ENCODE peak calls at places on chromosomes 4 and X, in five cellular contexts. One of them, this sample, is unnamed.

GRCh38 chr4:152398060-152398459 is 137.8 kb downstream of the FBXW7 start:
- DNase-seq in T1000: no peak
- DNase-seq in activated T-helper 9 cell treated with anti-CD3 and anti-CD28 coated beads, Interleukin-2, amount 50 U/mL, for 16 hours: no peak
- DNase-seq in activated naive CD4-positive, alpha-beta T cell treated with anti-CD3 and anti-CD28 coated beads for 36 hours: no peak
- DNase-seq in T-helper 9 cell: no peak
- DNase-seq in this sample: no peak

GRCh38 chr4:94455081-94455480 is 3.3 kb downstream of the PDLIM5 start:
- DNase-seq in T1000: no peak
- DNase-seq in activated T-helper 9 cell treated with anti-CD3 and anti-CD28 coated beads, Interleukin-2, amount 50 U/mL, for 16 hours: no peak
- DNase-seq in activated naive CD4-positive, alpha-beta T cell treated with anti-CD3 and anti-CD28 coated beads for 36 hours: no peak
- DNase-seq in T-helper 9 cell: no peak
- DNase-seq in this sample: no peak

GRCh38 chr4:55635282-55635681 is 816 bp downstream of the NMU start:
- DNase-seq in T1000: no peak
- DNase-seq in activated T-helper 9 cell treated with anti-CD3 and anti-CD28 coated beads, Interleukin-2, amount 50 U/mL, for 16 hours: no peak
- DNase-seq in activated naive CD4-positive, alpha-beta T cell treated with anti-CD3 and anti-CD28 coated beads for 36 hours: peak
- DNase-seq in T-helper 9 cell: no peak
- DNase-seq in this sample: no peak

GRCh38 chr4:147482281-147482680 is 1.4 kb downstream of the EDNRA start:
- DNase-seq in T1000: no peak
- DNase-seq in activated T-helper 9 cell treated with anti-CD3 and anti-CD28 coated beads, Interleukin-2, amount 50 U/mL, for 16 hours: no peak
- DNase-seq in activated naive CD4-positive, alpha-beta T cell treated with anti-CD3 and anti-CD28 coated beads for 36 hours: no peak
- DNase-seq in T-helper 9 cell: no peak
- DNase-seq in this sample: no peak

GRCh38 chr4:13656569-13656988 is 29.1 kb upstream of the BOD1L1 start:
- DNase-seq in T1000: peak
- DNase-seq in activated T-helper 9 cell treated with anti-CD3 and anti-CD28 coated beads, Interleukin-2, amount 50 U/mL, for 16 hours: peak
- DNase-seq in activated naive CD4-positive, alpha-beta T cell treated with anti-CD3 and anti-CD28 coated beads for 36 hours: peak
- DNase-seq in T-helper 9 cell: peak
- DNase-seq in this sample: peak

GRCh38 chr4:118783887-118784286 is 52.0 kb downstream of the SEC24D start:
- DNase-seq in T1000: no peak
- DNase-seq in activated T-helper 9 cell treated with anti-CD3 and anti-CD28 coated beads, Interleukin-2, amount 50 U/mL, for 16 hours: no peak
- DNase-seq in activated naive CD4-positive, alpha-beta T cell treated with anti-CD3 and anti-CD28 coated beads for 36 hours: no peak
- DNase-seq in T-helper 9 cell: no peak
- DNase-seq in this sample: no peak

GRCh38 chr4:138236035-138236434 is 6.1 kb downstream of the SLC7A11 start:
- DNase-seq in T1000: no peak
- DNase-seq in activated T-helper 9 cell treated with anti-CD3 and anti-CD28 coated beads, Interleukin-2, amount 50 U/mL, for 16 hours: no peak
- DNase-seq in activated naive CD4-positive, alpha-beta T cell treated with anti-CD3 and anti-CD28 coated beads for 36 hours: no peak
- DNase-seq in T-helper 9 cell: no peak
- DNase-seq in this sample: no peak

GRCh38 chr4:173044340-173044739 is 124.3 kb upstream of the GALNT7 start:
- DNase-seq in T1000: no peak
- DNase-seq in activated T-helper 9 cell treated with anti-CD3 and anti-CD28 coated beads, Interleukin-2, amount 50 U/mL, for 16 hours: no peak
- DNase-seq in activated naive CD4-positive, alpha-beta T cell treated with anti-CD3 and anti-CD28 coated beads for 36 hours: no peak
- DNase-seq in T-helper 9 cell: no peak
- DNase-seq in this sample: no peak

GRCh38 chr4:113695328-113696169 is 66.0 kb downstream of the CAMK2D start:
- DNase-seq in T1000: no peak
- DNase-seq in activated T-helper 9 cell treated with anti-CD3 and anti-CD28 coated beads, Interleukin-2, amount 50 U/mL, for 16 hours: no peak
- DNase-seq in activated naive CD4-positive, alpha-beta T cell treated with anti-CD3 and anti-CD28 coated beads for 36 hours: no peak
- DNase-seq in T-helper 9 cell: no peak
- DNase-seq in this sample: no peak

GRCh38 chr4:187387709-187388108 is 607.9 kb upstream of the ZFP42 start:
- DNase-seq in T1000: no peak
- DNase-seq in activated T-helper 9 cell treated with anti-CD3 and anti-CD28 coated beads, Interleukin-2, amount 50 U/mL, for 16 hours: no peak
- DNase-seq in activated naive CD4-positive, alpha-beta T cell treated with anti-CD3 and anti-CD28 coated beads for 36 hours: no peak
- DNase-seq in T-helper 9 cell: no peak
- DNase-seq in this sample: no peak

GRCh38 chr4:158856852-158857251 is 88.0 kb downstream of the FNIP2 start:
- DNase-seq in T1000: no peak
- DNase-seq in activated T-helper 9 cell treated with anti-CD3 and anti-CD28 coated beads, Interleukin-2, amount 50 U/mL, for 16 hours: no peak
- DNase-seq in activated naive CD4-positive, alpha-beta T cell treated with anti-CD3 and anti-CD28 coated beads for 36 hours: no peak
- DNase-seq in T-helper 9 cell: no peak
- DNase-seq in this sample: no peak

GRCh38 chr4:108384544-108384943 is 215.8 kb upstream of the LEF1 start:
- DNase-seq in T1000: no peak
- DNase-seq in activated T-helper 9 cell treated with anti-CD3 and anti-CD28 coated beads, Interleukin-2, amount 50 U/mL, for 16 hours: no peak
- DNase-seq in activated naive CD4-positive, alpha-beta T cell treated with anti-CD3 and anti-CD28 coated beads for 36 hours: no peak
- DNase-seq in T-helper 9 cell: no peak
- DNase-seq in this sample: no peak

GRCh38 chr4:119478446-119479179 is 150.0 kb downstream of the PDE5A start:
- DNase-seq in T1000: no peak
- DNase-seq in activated T-helper 9 cell treated with anti-CD3 and anti-CD28 coated beads, Interleukin-2, amount 50 U/mL, for 16 hours: no peak
- DNase-seq in activated naive CD4-positive, alpha-beta T cell treated with anti-CD3 and anti-CD28 coated beads for 36 hours: no peak
- DNase-seq in T-helper 9 cell: no peak
- DNase-seq in this sample: no peak

GRCh38 chrX:154827624-154828408 is 6.6 kb downstream of the SMIM9 start:
- DNase-seq in T1000: no peak
- DNase-seq in activated T-helper 9 cell treated with anti-CD3 and anti-CD28 coated beads, Interleukin-2, amount 50 U/mL, for 16 hours: no peak
- DNase-seq in activated naive CD4-positive, alpha-beta T cell treated with anti-CD3 and anti-CD28 coated beads for 36 hours: peak
- DNase-seq in T-helper 9 cell: no peak
- DNase-seq in this sample: no peak

GRCh38 chr4:147157860-147158701 is 212.4 kb upstream of the TTC29 start:
- DNase-seq in T1000: no peak
- DNase-seq in activated T-helper 9 cell treated with anti-CD3 and anti-CD28 coated beads, Interleukin-2, amount 50 U/mL, for 16 hours: no peak
- DNase-seq in activated naive CD4-positive, alpha-beta T cell treated with anti-CD3 and anti-CD28 coated beads for 36 hours: no peak
- DNase-seq in T-helper 9 cell: no peak
- DNase-seq in this sample: no peak

GRCh38 chr4:113499696-113500095 is 261.8 kb downstream of the CAMK2D start:
- DNase-seq in T1000: no peak
- DNase-seq in activated T-helper 9 cell treated with anti-CD3 and anti-CD28 coated beads, Interleukin-2, amount 50 U/mL, for 16 hours: no peak
- DNase-seq in activated naive CD4-positive, alpha-beta T cell treated with anti-CD3 and anti-CD28 coated beads for 36 hours: no peak
- DNase-seq in T-helper 9 cell: no peak
- DNase-seq in this sample: no peak

GRCh38 chr4:25092139-25092538 is 61.4 kb upstream of the LGI2 start:
- DNase-seq in T1000: no peak
- DNase-seq in activated T-helper 9 cell treated with anti-CD3 and anti-CD28 coated beads, Interleukin-2, amount 50 U/mL, for 16 hours: no peak
- DNase-seq in activated naive CD4-positive, alpha-beta T cell treated with anti-CD3 and anti-CD28 coated beads for 36 hours: no peak
- DNase-seq in T-helper 9 cell: no peak
- DNase-seq in this sample: no peak